ENCODE peak calls at places on chromosomes 16 and 17, in five cellular contexts. P is PC-9, U is H9, O is IMR-90, H is neuronal stem cell. A is an unnamed sample.

GRCh38 chr16:87044829-87045228 is 272.4 kb downstream of the C16orf95 start:
- DNase-seq in P (no peak), U (no peak), O (no peak), H (no peak), A (peak; percentile 53)

GRCh38 chr16:58337090-58337444 is 42.2 kb upstream of the PRSS54 start:
- DNase-seq in P (no peak), U (peak; percentile 31), O (no peak), H (no peak), A (peak; percentile 27)

GRCh38 chr17:9002610-9003354 is 18.5 kb upstream of the NTN1 start:
- DNase-seq in P (peak; percentile 49), U (peak; percentile 63), O (no peak), H (peak; percentile 62), A (peak; percentile 84)

GRCh38 chr17:69093995-69094394 is 33.3 kb upstream of the ABCA9 start:
- DNase-seq in P (no peak), U (no peak), O (no peak), H (no peak), A (no peak)

GRCh38 chr17:74359916-74360315 is 1.8 kb downstream of the BTBD17 start:
- DNase-seq in P (no peak), U (no peak), O (no peak), H (no peak), A (no peak)

GRCh38 chr17:31294231-31294630 is 2.8 kb downstream of the OMG start:
- DNase-seq in P (no peak), U (no peak), O (no peak), H (no peak), A (no peak)

GRCh38 chr16:88650749-88651275 is at the start of gene CYBA:
- DNase-seq in P (no peak), U (peak; percentile 93), O (peak; percentile 22), H (peak; percentile 44), A (peak; percentile 99)

GRCh38 chr17:19705771-19706770 is 10.3 kb downstream of the SLC47A2 start:
- DNase-seq in P (no peak), U (peak; percentile 37), O (no peak), H (no peak), A (peak; percentile 80)

GRCh38 chr17:56451629-56452028 is 141.9 kb upstream of the NOG start:
- DNase-seq in P (no peak), U (no peak), O (peak; percentile 25), H (no peak), A (peak; percentile 35)

GRCh38 chr17:80030730-80031410 is 4.8 kb downstream of the TBC1D16 start:
- DNase-seq in P (peak; percentile 71), U (no peak), O (no peak), H (no peak), A (peak; percentile 4)

GRCh38 chr17:67018429-67019125 is 25.8 kb upstream of the CACNG1 start:
- DNase-seq in P (no peak), U (no peak), O (no peak), H (no peak), A (no peak)

GRCh38 chr16:66426112-66427035 is 721 bp upstream of the BEAN1 start:
- DNase-seq in P (no peak), U (no peak), O (no peak), H (no peak), A (no peak)

GRCh38 chr16:87723224-87723619 is 42.6 kb downstream of the KLHDC4 start:
- DNase-seq in P (no peak), U (no peak), O (peak; percentile 97), H (no peak), A (peak; percentile 99)

GRCh38 chr17:10879110-10879509 is 41.2 kb upstream of the PIRT start:
- DNase-seq in P (no peak), U (peak; percentile 68), O (no peak), H (peak; percentile 18), A (no peak)

GRCh38 chr16:679808-680624 is at the start of gene STUB1:
- DNase-seq in P (peak; percentile 94), U (peak; percentile 95), O (peak; percentile 80), H (peak; percentile 87), A (peak; percentile 99)

GRCh38 chr17:42521666-42522262 is 14.3 kb upstream of the NAGLU start:
- DNase-seq in P (no peak), U (peak; percentile 21), O (no peak), H (no peak), A (peak; percentile 59)
- H3K4me1 ChIP-seq in P (peaks cover 48% of the 10 kb centered on the region), U (peaks cover 11% of the 10 kb centered on the region), O (peaks cover 54% of the 10 kb centered on the region), H (peaks cover 51% of the 10 kb centered on the region), A (peaks cover 82% of the 10 kb centered on the region)

DNA sequence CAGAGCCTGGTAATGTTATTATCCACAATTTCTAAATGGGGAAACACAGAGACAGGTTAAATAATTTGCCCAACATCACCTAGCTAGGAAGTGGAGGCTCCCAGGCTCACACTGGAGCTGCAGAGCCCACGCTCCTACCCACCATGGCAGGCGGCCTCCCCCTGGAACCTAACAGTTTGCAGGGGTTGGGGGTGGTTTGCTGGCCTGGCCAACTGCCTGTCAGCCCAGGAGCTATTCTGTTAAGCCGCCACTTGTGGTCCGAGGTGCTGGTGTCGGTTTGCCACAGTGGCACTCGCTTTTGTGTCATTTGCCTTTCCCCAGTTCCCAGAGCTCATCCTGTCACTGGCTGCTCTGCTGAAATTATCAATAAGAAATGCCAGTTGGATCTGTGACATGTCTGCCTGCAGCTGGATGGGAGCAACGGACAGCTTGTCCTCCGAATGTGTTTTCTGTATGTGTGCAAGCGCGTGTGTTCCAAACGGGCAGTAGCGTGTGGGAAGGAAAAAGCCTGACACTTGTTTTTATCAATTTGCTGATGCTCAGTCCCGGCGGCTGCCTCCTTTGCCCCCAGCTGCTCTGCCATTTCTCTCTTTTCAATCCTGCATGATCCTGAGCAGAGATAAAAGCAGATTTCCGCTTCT is 3.8 kb downstream of the PRCD start:
- DNase-seq in P (no peak), U (peak; percentile 32), O (no peak), H (no peak), A (peak; percentile 56)
- H3K4me2 ChIP-seq in P (no peak overlapping the region), U (no peak overlapping the region), O (no peak overlapping the region), H (no peak overlapping the region), A (no peak overlapping the region)

DNA sequence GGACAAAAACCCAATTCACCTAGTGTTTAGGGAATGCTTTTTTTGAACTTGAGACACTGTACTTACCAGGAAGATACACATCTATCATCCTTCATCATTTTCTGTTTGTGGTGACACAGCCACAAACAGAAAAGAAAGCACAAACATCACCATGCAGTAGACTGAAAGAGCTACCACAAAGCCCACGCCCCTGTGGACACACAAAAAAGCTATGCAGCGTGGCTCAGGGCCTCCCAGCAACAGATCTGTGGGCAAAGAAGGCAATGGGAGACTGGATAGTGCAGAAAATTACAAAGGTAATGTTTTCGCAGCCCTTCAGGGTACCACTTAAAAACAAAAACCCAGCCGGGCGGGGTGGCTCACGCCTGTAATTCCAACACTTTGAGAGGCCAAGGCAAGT is 9.6 kb downstream of the COTL1 start:
- DNase-seq in P (no peak), U (no peak), O (no peak), H (no peak), A (no peak)
- H3K4me1 ChIP-seq in P (peaks cover under 1% of the 10 kb centered on the region), U (no peaks in the 10 kb centered on the region), O (peaks cover 20% of the 10 kb centered on the region), H (peaks cover 13% of the 10 kb centered on the region), A (peaks cover 15% of the 10 kb centered on the region)

GRCh38 chr17:36752096-36752888 is 150.9 kb downstream of the MRM1 start:
- DNase-seq in P (peak; percentile 4), U (no peak), O (no peak), H (no peak), A (no peak)

GRCh38 chr17:36760425-36760824 is 159.0 kb downstream of the MRM1 start:
- DNase-seq in P (no peak), U (no peak), O (no peak), H (no peak), A (no peak)

GRCh38 chr17:36750316-36750885 is 149.0 kb downstream of the MRM1 start:
- DNase-seq in P (no peak), U (no peak), O (no peak), H (no peak), A (no peak)

GRCh38 chr17:36756695-36757094 is 155.3 kb downstream of the MRM1 start:
- DNase-seq in P (no peak), U (no peak), O (no peak), H (no peak), A (no peak)

DNA sequence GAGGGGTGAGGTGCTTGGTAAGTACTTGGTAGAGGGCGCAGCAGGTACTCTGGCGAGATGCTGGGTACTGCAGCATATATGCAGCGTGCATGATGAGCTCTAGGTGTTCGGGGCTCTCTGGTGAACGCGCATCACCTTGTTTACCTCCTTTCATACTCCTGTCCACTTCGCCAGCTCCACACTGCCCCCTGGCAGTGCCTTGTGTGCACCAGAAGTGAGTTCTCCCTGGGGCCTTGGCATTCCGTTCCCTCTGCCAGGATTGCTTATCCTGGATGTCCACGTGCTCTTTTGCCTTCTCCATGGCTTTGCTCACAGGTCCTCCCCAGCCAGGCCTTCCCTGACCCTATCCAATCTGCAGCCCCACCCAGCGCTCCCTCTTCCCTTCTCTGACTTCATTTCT is 154.2 kb downstream of the MRM1 start:
- DNase-seq in P (peak; percentile 37), U (peak; percentile 87), O (no peak), H (no peak), A (no peak)
- H3K4me2 ChIP-seq in P (no peak overlapping the region), U (no peak overlapping the region), O (no peak overlapping the region), H (no peak overlapping the region), A (no peak overlapping the region)

GRCh38 chr16:69191136-69191535 is 4.2 kb downstream of the SNTB2 start:
- DNase-seq in P (no peak), U (no peak), O (no peak), H (no peak), A (no peak)

GRCh38 chr16:69197573-69197972 is 10.6 kb downstream of the SNTB2 start:
- DNase-seq in P (no peak), U (no peak), O (no peak), H (no peak), A (no peak)

GRCh38 chr16:69195371-69196029 is 8.5 kb downstream of the SNTB2 start:
- DNase-seq in P (no peak), U (no peak), O (no peak), H (no peak), A (peak; percentile 61)

GRCh38 chr16:69193860-69194259 is 6.9 kb downstream of the SNTB2 start:
- DNase-seq in P (no peak), U (no peak), O (peak; percentile 71), H (no peak), A (no peak)

GRCh38 chr16:69194488-69194887 is 7.5 kb downstream of the SNTB2 start:
- DNase-seq in P (no peak), U (no peak), O (no peak), H (no peak), A (no peak)
- H3K4me1 ChIP-seq in P (peaks cover 15% of the 10 kb centered on the region), U (no peaks in the 10 kb centered on the region), O (peaks cover 34% of the 10 kb centered on the region), H (no peaks in the 10 kb centered on the region), A (peaks cover 44% of the 10 kb centered on the region)

DNA sequence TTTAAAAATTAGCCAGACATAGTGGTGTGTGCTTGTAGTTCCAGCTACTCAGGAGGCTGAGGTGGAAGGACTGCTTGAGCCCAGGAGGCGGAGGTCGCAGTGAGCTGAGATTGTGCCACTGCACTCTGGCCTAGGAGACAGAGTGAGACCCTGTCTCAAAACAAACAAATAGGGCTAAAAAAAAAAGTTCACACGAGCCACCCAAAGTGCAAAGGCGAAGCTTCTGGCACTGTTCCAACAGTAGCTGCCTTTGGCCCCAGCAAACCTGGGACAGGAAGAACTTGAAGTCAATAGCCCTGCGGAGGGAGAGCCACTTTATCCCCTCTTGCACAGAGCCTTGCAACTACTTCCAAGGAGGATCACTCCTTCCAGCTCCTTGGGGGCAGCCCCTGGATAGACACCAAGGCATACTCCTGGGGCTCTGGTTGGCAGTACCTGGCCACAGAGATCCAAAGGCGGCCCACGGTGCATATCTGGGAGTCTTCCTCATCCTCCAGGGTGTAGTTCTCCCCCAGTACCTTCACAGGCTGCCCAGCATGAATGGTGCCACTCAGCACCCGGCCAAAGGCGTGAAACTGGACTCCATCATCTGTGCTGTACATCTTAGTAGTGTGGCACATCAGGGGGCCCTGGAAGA is 14.7 kb downstream of the HIGD1B start:
- DNase-seq in P (no peak), U (no peak), O (no peak), H (no peak), A (no peak)
- H3K4me2 ChIP-seq in P (no peak overlapping the region), U (no peak overlapping the region), O (no peak overlapping the region), H (no peak overlapping the region), A (no peak overlapping the region)

GRCh38 chr17:78993981-78994671 is 14.4 kb upstream of the LGALS3BP start:
- DNase-seq in P (no peak), U (no peak), O (no peak), H (no peak), A (peak; percentile 90)
- H3K4me1 ChIP-seq in P (peaks cover 34% of the 10 kb centered on the region), U (no peaks in the 10 kb centered on the region), O (no peaks in the 10 kb centered on the region), H (no peaks in the 10 kb centered on the region), A (peaks cover 9% of the 10 kb centered on the region)